ENCODE peak calls at places on chromosomes 3 and 15, in five cellular contexts. N, S, M, E and H are unnamed samples.

GRCh38 chr3:114887806-114888205 is 259.3 kb downstream of the ZBTB20 start:
- DNase-seq in M (no peak), S (no peak), E (no peak), N (no peak), H (no peak)

GRCh38 chr15:56772868-56773639 is 39.7 kb upstream of the ZNF280D start:
- DNase-seq in M (peak), E (no peak), S (no peak), N (no peak), H (no peak)

GRCh38 chr3:6965881-6966280 is 105.0 kb downstream of the GRM7 start:
- DNase-seq in M (no peak), S (no peak), N (no peak), E (no peak), H (no peak)

GRCh38 chr3:172557515-172558220 is 34.4 kb upstream of the TNFSF10 start:
- DNase-seq in M (peak), S (no peak), E (no peak), N (no peak), H (no peak)

GRCh38 chr3:52402706-52403270 is 42.1 kb downstream of the SEMA3G start:
- DNase-seq in E (no peak), M (no peak), S (no peak), N (no peak), H (no peak)

GRCh38 chr3:16841906-16842709 is 42.6 kb upstream of the PLCL2 start:
- DNase-seq in N (no peak), M (no peak), E (no peak), S (no peak), H (no peak)

GRCh38 chr3:71064976-71065763 is 518.4 kb downstream of the FOXP1 start:
- DNase-seq in S (no peak), N (peak), E (peak), M (peak), H (no peak)

GRCh38 chr15:57619746-57620145 is 28.0 kb downstream of the MYZAP start:
- DNase-seq in S (no peak), E (no peak), M (no peak), N (no peak), H (no peak)

GRCh38 chr15:59199775-59200465 is 6.7 kb upstream of the LDHAL6B start:
- DNase-seq in N (no peak), S (peak), E (no peak), M (peak), H (no peak)

GRCh38 chr15:27254016-27254415 is 283.0 kb downstream of the GABRG3 start:
- DNase-seq in S (no peak), M (no peak), E (no peak), N (no peak), H (no peak)

GRCh38 chr15:47431501-47431900 is 285.8 kb upstream of the SEMA6D start:
- DNase-seq in S (peak), M (peak), N (no peak), E (no peak), H (no peak)

GRCh38 chr3:23549148-23549910 is 256.4 kb upstream of the UBE2E1 start:
- DNase-seq in S (no peak), N (no peak), M (no peak), E (no peak), H (no peak)

GRCh38 chr3:22284559-22284958 is 533.5 kb upstream of the ZNF385D start:
- DNase-seq in E (no peak), M (peak), S (no peak), N (no peak), H (no peak)

GRCh38 chr3:120196812-120197211 is 88.2 kb downstream of the GPR156 start:
- DNase-seq in M (no peak), N (no peak), E (no peak), S (no peak), H (no peak)

GRCh38 chr15:82936966-82937647 is 15.4 kb downstream of the HOMER2 start:
- DNase-seq in M (peak), S (no peak), N (no peak), E (no peak), H (no peak)

GRCh38 chr3:119588112-119588511 is 8.8 kb downstream of the ADPRH start:
- DNase-seq in N (no peak), M (no peak), E (no peak), S (no peak), H (no peak)

GRCh38 chr15:39657714-39658113 is 76.8 kb downstream of the THBS1 start:
- DNase-seq in N (no peak), E (no peak), M (peak), S (no peak), H (no peak)

GRCh38 chr3:98906230-98906629 is 4.7 kb upstream of the DCBLD2 start:
- DNase-seq in N (no peak), E (no peak), S (no peak), M (peak), H (no peak)

GRCh38 chr3:181756645-181757044 is 44.9 kb downstream of the SOX2 start:
- DNase-seq in M (no peak), E (no peak), N (peak), S (no peak), H (peak)

GRCh38 chr15:59548501-59549230 is 62.9 kb upstream of the GCNT3 start:
- DNase-seq in E (no peak), S (no peak), M (no peak), N (no peak), H (no peak)

GRCh38 chr15:67334973-67335372 is 80.4 kb downstream of the IQCH start:
- DNase-seq in E (no peak), S (no peak), M (no peak), N (no peak), H (no peak)
- H3K9ac ChIP-seq in E (no peak), S (no peak), M (no peak), N (no peak), H (no peak)

GRCh38 chr3:100523050-100523760 is 30.8 kb downstream of the TMEM45A start:
- DNase-seq in E (no peak), N (no peak), S (no peak), M (no peak), H (no peak)

GRCh38 chr3:100522125-100522524 is 29.7 kb downstream of the TMEM45A start:
- DNase-seq in N (no peak), M (no peak), E (no peak), S (no peak), H (no peak)

GRCh38 chr3:100527347-100527735 is 34.9 kb downstream of the TMEM45A start:
- DNase-seq in N (no peak), S (no peak), E (no peak), M (no peak), H (no peak)

GRCh38 chr3:100526613-100527346 is 34.4 kb downstream of the TMEM45A start:
- DNase-seq in S (no peak), E (no peak), M (no peak), N (no peak), H (no peak)

DNA sequence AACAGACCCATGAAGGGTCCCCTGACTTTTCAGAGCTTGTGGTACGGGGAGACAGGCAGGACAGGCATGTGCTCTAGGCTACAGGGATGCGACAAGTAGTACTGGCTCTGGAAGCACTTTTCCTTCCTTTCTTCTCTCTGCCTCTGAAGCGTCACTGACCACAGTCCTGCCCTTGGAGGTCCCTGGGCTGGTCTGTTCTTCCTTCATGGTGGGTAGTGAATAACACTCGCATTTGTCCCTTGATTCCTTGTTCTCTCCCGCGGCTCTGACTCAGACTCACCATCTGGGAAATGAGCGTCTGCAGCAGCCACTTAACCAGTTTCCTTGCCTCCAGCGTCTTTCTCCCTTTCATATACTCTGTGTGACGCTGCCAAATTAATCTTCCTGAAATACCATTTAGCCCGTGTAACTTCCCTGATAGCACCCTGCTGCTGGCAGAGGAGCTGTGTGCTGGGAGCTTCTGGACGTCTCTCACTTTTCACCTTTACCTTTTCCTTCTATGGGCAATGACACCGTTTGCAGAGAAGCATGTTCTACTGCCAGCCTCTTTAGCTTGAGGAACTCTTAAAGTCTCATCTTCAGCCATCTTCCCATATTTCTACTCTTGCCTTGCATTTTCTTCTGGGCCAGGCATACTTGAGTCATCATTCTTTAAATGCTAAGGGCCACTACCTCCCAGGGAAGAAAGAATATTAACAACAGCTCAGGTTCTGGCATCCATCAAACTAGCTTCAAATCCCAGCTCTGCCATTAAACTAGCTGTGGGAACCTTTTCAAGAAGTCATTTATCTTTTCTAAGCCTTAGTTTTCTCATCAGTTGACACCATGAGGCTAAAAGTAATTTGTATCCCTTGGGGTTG is 33.6 kb downstream of the TMEM45A start:
- DNase-seq in N (no peak), M (peak), E (no peak), S (peak), H (no peak)
- H3K9ac ChIP-seq in N (no peak), M (no peak), E (no peak), S (peak), H (no peak)

GRCh38 chr3:121839962-121840361 is 5.0 kb downstream of the EAF2 start:
- DNase-seq in E (no peak), S (no peak), N (no peak), M (no peak), H (no peak)

GRCh38 chr3:121834079-121834730 is 655 bp downstream of the IQCB1 start:
- DNase-seq in M (peak), S (no peak), E (peak), N (no peak), H (no peak)

GRCh38 chr3:121834734-121835709 is at the start of the genes EAF2 and IQCB1:
- DNase-seq in M (peak), N (peak), E (peak), S (peak), H (peak)

DNA sequence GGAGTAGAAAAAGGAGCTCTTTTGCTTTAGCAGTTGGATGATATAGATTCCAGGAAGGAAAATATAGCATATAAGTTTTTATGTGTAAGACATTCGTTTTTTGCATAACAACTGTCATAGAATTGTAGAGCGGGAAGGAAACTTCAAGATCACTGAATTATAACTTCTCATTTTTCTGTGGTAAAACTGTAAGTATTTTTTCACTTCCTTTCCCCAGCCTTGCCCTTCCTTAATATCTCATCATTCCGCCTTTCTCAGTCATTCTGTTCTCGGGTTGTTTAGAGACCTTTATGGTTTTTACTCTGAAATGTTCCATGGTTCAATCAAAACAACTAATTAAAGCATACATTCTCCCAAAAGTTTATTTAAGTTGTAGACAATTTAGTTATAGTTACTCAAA is 1.1 kb downstream of the EAF2 start:
- DNase-seq in S (no peak), E (peak), M (no peak), N (no peak), H (no peak)
- H3K9ac ChIP-seq in S (no peak), E (peak), M (no peak), N (no peak), H (no peak)

GRCh38 chr3:138657508-138657907 is 48.9 kb downstream of the FAIM start:
- DNase-seq in M (no peak), N (no peak), S (no peak), E (no peak), H (no peak)
- H3K9ac ChIP-seq in M (no peak), N (no peak), S (no peak), E (no peak), H (no peak)